ENCODE peak calls at places on chromosome 22, in five cellular contexts. R is DMS 273 treated with DMSO at 0.1 percent for 48 hours, E is left ventricle myocardium inferior, B is dorsolateral prefrontal cortex, H is nephron progenitor cell. V is an unnamed sample.

GRCh38 chr22:31044262-31044861 is 36.8 kb upstream of the SMTN start:
- DNase-seq in R (no peak), B (no peak), H (no peak), E (peak; percentile 57), V (no peak)

GRCh38 chr22:45934659-45935341 is 42.2 kb downstream of the WNT7B start:
- DNase-seq in B (peak; percentile 58), R (no peak), E (no peak), H (no peak), V (no peak)

GRCh38 chr22:48322907-48323306 is 1504.8 kb downstream of the BRD1 start:
- DNase-seq in R (no peak), E (no peak), B (no peak), H (no peak), V (no peak)

GRCh38 chr22:27489265-27489675 is 312.3 kb downstream of the MN1 start:
- DNase-seq in B (no peak), H (no peak), E (no peak), R (no peak), V (no peak)

GRCh38 chr22:36628561-36629060 is 74.9 kb downstream of the CACNG2 start:
- DNase-seq in R (no peak), B (no peak), E (no peak), H (no peak), V (no peak)

GRCh38 chr22:37456351-37456750 is 29.1 kb upstream of the ELFN2 start:
- DNase-seq in H (no peak), B (no peak), R (no peak), E (no peak), V (no peak)

GRCh38 chr22:42283288-42284229 is 13.1 kb upstream of the TCF20 start:
- DNase-seq in R (no peak), E (no peak), H (peak; percentile 85), B (peak; percentile 53), V (no peak)

GRCh38 chr22:43094551-43094950 is 5.4 kb upstream of the TTLL1 start:
- DNase-seq in H (no peak), E (no peak), B (no peak), R (no peak), V (no peak)

GRCh38 chr22:20904980-20905355 is 12.2 kb upstream of the CRKL start:
- DNase-seq in E (no peak), H (no peak), B (no peak), R (peak; percentile 21), V (no peak)